ENCODE peak calls at places on chromosomes 7 and 10, in ten cellular contexts. Q is activated CD8-positive, alpha-beta T cell treated with anti-CD3 and anti-CD28 coated beads for 36 hours; L is cardiac muscle cell; G is lower leg skin; C is AG04450; R is tibial nerve; Y is adrenal gland; Z is brain microvascular endothelial cell; H is Peyer's patch; O is IMR-90. P is an unnamed sample.

GRCh38 chr7:40808409-40808942 is 673.7 kb downstream of the SUGCT start:
- DNase-seq in Q (no peak), L (no peak), G (no peak), C (peak; percentile 59), R (no peak), Y (peak; percentile 34), Z (peak; percentile 96), H (no peak), O (peak; percentile 90), P (no peak)

GRCh38 chr7:139341776-139342244 is 673 bp downstream of the FMC1 start:
- DNase-seq in Q (no peak), L (no peak), G (no peak), C (no peak), R (no peak), Y (no peak), Z (no peak), H (no peak), O (no peak), P (no peak)

GRCh38 chr10:17506390-17506789 is 52.0 kb upstream of the ST8SIA6 start:
- DNase-seq in Q (no peak), L (no peak), G (no peak), C (no peak), R (no peak), Y (no peak), Z (no peak), H (no peak), O (no peak), P (no peak)

GRCh38 chr10:49153971-49154370 is 20.1 kb upstream of the FAM170B start:
- DNase-seq in Q (no peak), L (no peak), G (no peak), C (no peak), R (no peak), Y (no peak), Z (peak; percentile 77), H (no peak), O (peak; percentile 79), P (no peak)

GRCh38 chr10:33165911-33166310 is 168.6 kb downstream of the NRP1 start:
- DNase-seq in Q (no peak), L (no peak), G (no peak), C (no peak), R (no peak), Y (no peak), Z (no peak), H (no peak), O (no peak), P (no peak)

GRCh38 chr7:7201583-7202374 is 19.4 kb downstream of the C1GALT1 start:
- DNase-seq in Q (peak; percentile 56), L (no peak), G (no peak), C (no peak), R (no peak), Y (no peak), Z (no peak), H (peak; percentile 80), O (no peak), P (peak; percentile 63)

GRCh38 chr7:150451097-150451793 is 815 bp downstream of the GIMAP8 start:
- DNase-seq in Q (peak; percentile 83), L (no peak), G (no peak), C (no peak), R (peak; percentile 40), Y (peak; percentile 44), Z (no peak), H (peak; percentile 86), O (no peak), P (peak; percentile 45)

GRCh38 chr10:116385994-116386809 is 41.4 kb upstream of the PNLIPRP3 start:
- DNase-seq in Q (no peak), L (peak; percentile 42), G (no peak), C (no peak), R (peak; percentile 78), Y (no peak), Z (peak; percentile 29), H (no peak), O (peak; percentile 26), P (no peak)

GRCh38 chr10:103845983-103846382 is 9.4 kb downstream of the SH3PXD2A start:
- DNase-seq in Q (peak; percentile 39), L (no peak), G (no peak), C (no peak), R (no peak), Y (no peak), Z (no peak), H (peak; percentile 67), O (no peak), P (peak; percentile 58)

GRCh38 chr7:38658916-38659315 is 27.7 kb upstream of the AMPH start:
- DNase-seq in Q (no peak), L (no peak), G (no peak), C (no peak), R (no peak), Y (no peak), Z (no peak), H (no peak), O (peak; percentile 4), P (no peak)

GRCh38 chr7:98338441-98338840 is 57.0 kb downstream of the BRI3 start:
- DNase-seq in Q (no peak), L (no peak), G (no peak), C (no peak), R (no peak), Y (no peak), Z (no peak), H (no peak), O (no peak), P (no peak)

GRCh38 chr10:128361487-128361886 is 235.3 kb upstream of the MKI67 start:
- DNase-seq in Q (no peak), L (no peak), G (no peak), C (no peak), R (no peak), Y (no peak), Z (no peak), H (no peak), O (no peak), P (no peak)
- TF ChIP-seq CTCF in Q (no peak), L (no peak), G (no peak), C (no peak), R (no peak), Y (no peak), Z (no peak), H (no peak), O (no peak), P (no peak)

GRCh38 chr10:110209399-110209925 is 2.1 kb downstream of the MXI1 start:
- DNase-seq in Q (peak; percentile 90), L (peak; percentile 85), G (peak; percentile 94), C (peak; percentile 24), R (peak; percentile 60), Y (peak; percentile 87), Z (peak; percentile 69), H (peak; percentile 86), O (peak; percentile 65), P (peak; percentile 72)

GRCh38 chr10:110208614-110209398 is 1.4 kb downstream of the MXI1 start:
- DNase-seq in Q (no peak), L (peak; percentile 51), G (peak; percentile 87), C (no peak), R (peak; percentile 41), Y (peak; percentile 48), Z (no peak), H (peak; percentile 69), O (peak; percentile 46), P (peak; percentile 71)

GRCh38 chr10:110207805-110208613 is 604 bp downstream of the MXI1 start:
- DNase-seq in Q (peak; percentile 70), L (peak; percentile 46), G (peak; percentile 91), C (no peak), R (no peak), Y (peak; percentile 57), Z (no peak), H (peak; percentile 76), O (peak; percentile 17), P (peak; percentile 73)

GRCh38 chr10:110205051-110205675 is 2.2 kb upstream of the MXI1 start:
- DNase-seq in Q (no peak), L (no peak), G (peak; percentile 56), C (no peak), R (no peak), Y (no peak), Z (no peak), H (no peak), O (no peak), P (no peak)

DNA sequence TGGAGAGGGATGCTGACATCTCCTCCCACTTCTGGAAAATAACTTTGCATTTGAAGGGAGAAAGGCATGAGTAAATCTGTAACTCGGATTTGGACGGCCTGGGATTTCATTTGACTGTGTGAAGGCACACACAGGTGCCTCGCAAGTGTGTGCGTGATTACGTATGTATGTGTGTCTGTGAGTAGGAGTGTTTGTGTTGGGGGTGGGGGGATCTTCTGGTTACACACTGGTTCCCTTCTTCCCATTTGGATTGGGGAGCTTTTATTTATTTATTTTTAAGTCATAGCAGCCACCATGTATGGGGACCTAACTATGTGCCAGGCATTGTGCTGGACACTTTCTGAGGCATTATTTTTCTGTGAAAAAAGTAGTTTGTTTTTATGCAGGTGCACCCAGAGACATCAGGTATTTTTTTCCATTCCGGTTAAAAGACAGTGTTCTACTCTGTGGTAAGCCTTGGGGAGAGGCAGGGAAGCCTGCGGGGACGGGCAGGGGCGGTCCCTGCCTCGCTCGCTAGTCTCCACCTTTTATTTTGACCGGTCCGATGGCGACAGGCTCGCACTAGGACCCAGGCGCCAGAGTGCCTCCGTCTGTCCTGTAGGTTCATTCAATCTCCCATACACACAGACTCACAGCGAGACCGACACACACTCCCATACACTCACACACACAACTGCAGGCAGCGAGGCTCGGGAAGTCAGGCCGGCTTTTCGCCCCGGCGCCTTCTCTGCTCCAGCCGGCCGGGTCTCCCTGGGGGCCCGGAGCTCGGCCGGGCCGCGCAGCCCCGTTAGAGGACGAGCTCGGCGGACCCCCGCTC is at the start of gene MXI1:
- DNase-seq in Q (peak; percentile 72), L (peak; percentile 80), G (peak; percentile 94), C (peak; percentile 39), R (peak; percentile 74), Y (peak; percentile 82), Z (peak; percentile 90), H (peak; percentile 94), O (peak; percentile 82), P (peak; percentile 83)
- TF ChIP-seq CTCF in Q (no peak), L (no peak), G (no peak), C (no peak), R (no peak), Y (no peak), Z (no peak), H (peak; percentile 13), O (no peak), P (no peak)

DNA sequence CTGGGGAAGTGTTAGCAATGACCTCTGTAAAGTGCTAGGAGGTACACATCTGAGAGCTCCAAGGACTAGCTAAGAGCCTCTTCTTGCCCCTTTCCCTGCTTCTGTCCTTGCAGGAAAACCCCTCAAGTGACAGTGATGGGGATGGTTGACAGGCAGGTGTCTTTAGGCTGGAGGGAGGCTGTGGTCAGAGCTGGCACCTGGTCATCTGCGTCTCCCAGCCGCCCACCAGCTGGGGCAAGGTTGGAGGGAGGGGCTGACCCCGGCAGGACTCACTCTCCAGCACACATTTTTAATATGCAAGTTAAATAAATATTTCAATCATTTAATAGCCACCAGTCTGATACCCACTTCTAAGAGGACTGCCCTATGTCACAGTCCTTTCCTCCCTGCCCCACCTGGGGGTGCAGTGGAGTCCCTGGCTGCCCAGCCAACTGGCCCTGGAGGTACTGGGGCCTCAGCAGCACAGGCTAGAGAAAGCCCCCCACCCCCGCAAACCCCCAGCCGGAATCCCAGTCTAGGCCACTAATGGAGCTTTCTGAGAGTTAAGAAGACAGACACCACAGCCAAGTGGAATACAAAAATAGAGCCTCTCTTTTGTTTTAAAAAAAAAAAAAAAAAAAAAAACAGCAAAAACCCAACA is 6.3 kb downstream of the FGF8 start:
- DNase-seq in Q (no peak), L (no peak), G (peak; percentile 72), C (no peak), R (no peak), Y (no peak), Z (no peak), H (no peak), O (no peak), P (no peak)
- TF ChIP-seq CTCF in Q (no peak), L (no peak), G (no peak), C (no peak), R (no peak), Y (no peak), Z (no peak), H (no peak), O (no peak), P (no peak)

GRCh38 chr10:117684673-117685211 is 142.2 kb downstream of the EMX2 start:
- DNase-seq in Q (no peak), L (no peak), G (peak; percentile 91), C (no peak), R (no peak), Y (peak; percentile 24), Z (no peak), H (peak; percentile 50), O (no peak), P (no peak)
- TF ChIP-seq CTCF in Q (no peak), L (no peak), G (no peak), C (no peak), R (no peak), Y (no peak), Z (no peak), H (no peak), O (no peak), P (no peak)